ENCODE peak calls at places on chromosomes 12 and 14, in four cellular contexts. E, P, H and N are unnamed samples.

GRCh38 chr12:59708059-59708458 is 112.2 kb downstream of the SLC16A7 start:
- DNase-seq in E (no peak), P (no peak), H (no peak), N (no peak)

GRCh38 chr12:85588221-85588620 is 248.0 kb downstream of the RASSF9 start:
- DNase-seq in E (no peak), P (no peak), H (no peak), N (no peak)

GRCh38 chr14:22266141-22266442 is 322.9 kb downstream of the DAD1 start:
- DNase-seq in E (no peak), P (no peak), H (no peak), N (no peak)

GRCh38 chr14:50342211-50343080 is 30.3 kb downstream of the DMAC2L start:
- DNase-seq in E (no peak), P (peak; percentile 48), H (peak; percentile 64), N (no peak)

GRCh38 chr12:45713108-45713507 is 16.4 kb upstream of the ARID2 start:
- DNase-seq in E (no peak), P (no peak), H (no peak), N (no peak)

GRCh38 chr14:96170961-96171592 is 33.6 kb upstream of the BDKRB2 start:
- DNase-seq in E (no peak), P (no peak), H (no peak), N (no peak)

GRCh38 chr12:9334026-9334692 is 126.0 kb upstream of the PZP start:
- DNase-seq in E (no peak), P (no peak), H (no peak), N (no peak)

GRCh38 chr14:79705126-79705894 is 506.0 kb downstream of the DIO2 start:
- DNase-seq in E (no peak), P (no peak), H (no peak), N (no peak)

GRCh38 chr12:2288471-2288870 is 235.7 kb downstream of the CACNA1C start:
- DNase-seq in E (no peak), P (no peak), H (no peak), N (peak; percentile 45)

GRCh38 chr12:45773734-45774133 is 44.2 kb downstream of the ARID2 start:
- DNase-seq in E (no peak), P (no peak), H (no peak), N (no peak)

GRCh38 chr12:14769462-14769836 is 33.8 kb downstream of the WBP11 start:
- DNase-seq in E (no peak), P (peak; percentile 43), H (peak; percentile 37), N (no peak)

GRCh38 chr12:14771651-14772137 is 31.6 kb downstream of the WBP11 start:
- DNase-seq in E (no peak), P (no peak), H (no peak), N (no peak)

GRCh38 chr12:14768823-14769405 is 34.4 kb downstream of the WBP11 start:
- DNase-seq in E (no peak), P (peak; percentile 44), H (no peak), N (no peak)

GRCh38 chr12:14770495-14771313 is 32.6 kb downstream of the WBP11 start:
- DNase-seq in E (peak; percentile 64), P (peak; percentile 97), H (peak; percentile 93), N (peak; percentile 96)

GRCh38 chr12:14769837-14770494 is 33.3 kb downstream of the WBP11 start:
- DNase-seq in E (peak; percentile 67), P (peak; percentile 87), H (peak; percentile 85), N (peak; percentile 90)
- TF ChIP-seq POLR2A in E (no peak), P (peak; percentile 86), H (peak; percentile 28), N (no peak)

DNA sequence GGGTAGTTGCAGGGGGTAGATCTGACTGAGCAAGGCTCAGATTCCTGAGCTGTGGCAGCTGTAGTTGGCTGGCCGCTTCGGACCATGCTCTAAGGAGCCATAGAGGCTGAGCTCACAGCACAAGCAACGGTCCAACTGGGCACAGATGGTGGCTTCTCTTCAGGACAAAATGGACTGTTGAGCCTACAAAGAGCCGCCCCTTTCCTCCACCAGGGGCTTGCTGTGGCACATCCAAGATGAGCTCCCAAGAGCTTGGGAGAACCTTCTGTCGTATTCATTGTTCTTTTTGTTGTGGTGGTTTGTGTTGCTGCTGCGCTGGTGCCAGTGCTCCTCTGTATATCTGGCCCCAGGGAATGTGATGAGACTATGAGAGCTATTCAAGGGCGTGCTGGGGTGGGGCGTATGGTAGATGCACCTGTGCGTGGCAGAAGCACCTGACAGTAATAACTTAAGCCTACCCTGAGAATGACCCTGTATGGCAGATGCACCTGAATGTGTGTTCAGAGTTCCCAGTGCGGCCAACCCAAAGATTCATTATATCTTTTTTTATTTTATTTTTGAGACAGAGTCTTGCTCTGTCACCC is 17.8 kb upstream of the LGALS3 start:
- DNase-seq in E (no peak), P (no peak), H (no peak), N (no peak)
- TF ChIP-seq CTCF in E (no peak), P (no peak), H (no peak), N (no peak)

DNA sequence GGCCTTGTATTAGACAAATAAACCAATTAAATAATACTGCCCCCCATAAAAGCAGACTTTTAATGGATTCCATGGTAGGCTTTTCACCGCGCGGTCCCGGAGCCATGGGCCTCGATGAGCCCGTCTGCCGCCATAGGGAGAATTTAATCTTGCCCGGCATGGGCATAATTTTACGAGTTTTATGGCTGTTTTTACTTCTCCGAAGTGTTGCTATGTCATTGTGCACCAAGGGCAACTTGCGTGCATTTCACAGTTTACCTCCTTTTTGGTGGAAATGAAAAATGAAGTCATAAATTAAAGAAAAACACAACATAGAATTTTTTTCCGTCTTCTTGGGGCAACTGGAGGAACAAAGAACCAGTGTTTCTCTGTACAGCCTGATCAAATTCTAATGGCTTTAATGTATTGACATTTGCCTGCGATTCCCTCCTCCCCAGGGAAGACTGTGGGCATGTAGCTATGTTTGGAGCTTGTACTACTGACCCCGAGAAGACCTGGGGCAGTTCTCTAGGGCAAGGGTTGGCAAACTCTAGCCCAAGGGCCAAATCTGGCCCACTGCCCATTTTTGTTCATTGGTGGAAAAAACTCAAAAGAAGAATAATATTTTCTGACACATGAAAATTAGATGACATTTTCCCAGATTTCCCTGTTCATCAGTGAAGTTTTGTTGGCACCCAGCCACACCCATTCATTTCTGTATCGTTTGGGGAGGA is 142.7 kb downstream of the CHST11 start:
- DNase-seq in E (no peak), P (no peak), H (no peak), N (no peak)
- H3K36me3 ChIP-seq in E (no peaks in the 10 kb centered on the region), P (no peaks in the 10 kb centered on the region), H (no peaks in the 10 kb centered on the region), N (no peaks in the 10 kb centered on the region)

DNA sequence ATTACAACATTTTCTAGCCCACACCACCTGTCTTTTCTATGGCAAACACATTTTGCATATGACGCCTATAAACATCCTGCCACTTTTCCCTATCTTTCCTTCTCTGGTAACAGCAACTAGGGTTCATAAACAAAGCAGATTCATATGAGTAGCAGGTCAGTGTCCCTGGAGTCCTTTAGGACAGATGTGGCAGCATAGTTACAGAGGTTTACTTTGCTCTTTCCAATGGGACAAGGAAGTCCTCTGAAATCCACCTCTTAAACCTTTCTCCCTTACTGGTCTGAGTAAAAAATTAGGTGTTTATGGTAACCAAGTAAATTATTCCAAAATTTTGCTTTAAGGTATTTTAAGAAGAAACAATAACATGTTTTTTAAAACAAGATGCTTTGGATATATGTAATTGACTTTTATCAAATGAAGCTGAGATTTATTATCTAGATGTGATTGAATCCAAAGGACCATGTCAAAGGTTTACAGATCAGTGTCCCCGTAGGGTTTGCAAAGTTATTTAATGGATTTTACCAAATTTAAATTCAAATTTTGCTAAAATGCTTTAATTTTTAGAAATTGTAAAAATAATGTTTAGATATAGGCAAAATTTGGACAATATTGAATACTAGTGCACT is 79.2 kb upstream of the PAWR start:
- DNase-seq in E (no peak), P (no peak), H (no peak), N (no peak)
- TF ChIP-seq POLR2A in E (no peak), P (no peak), H (no peak), N (no peak)

GRCh38 chr14:69299286-69300035 is 39.5 kb downstream of the GALNT16 start:
- DNase-seq in E (no peak), P (no peak), H (peak; percentile 21), N (no peak)
- TF ChIP-seq CTCF in E (no peak), P (no peak), H (peak; percentile 13), N (no peak)

DNA sequence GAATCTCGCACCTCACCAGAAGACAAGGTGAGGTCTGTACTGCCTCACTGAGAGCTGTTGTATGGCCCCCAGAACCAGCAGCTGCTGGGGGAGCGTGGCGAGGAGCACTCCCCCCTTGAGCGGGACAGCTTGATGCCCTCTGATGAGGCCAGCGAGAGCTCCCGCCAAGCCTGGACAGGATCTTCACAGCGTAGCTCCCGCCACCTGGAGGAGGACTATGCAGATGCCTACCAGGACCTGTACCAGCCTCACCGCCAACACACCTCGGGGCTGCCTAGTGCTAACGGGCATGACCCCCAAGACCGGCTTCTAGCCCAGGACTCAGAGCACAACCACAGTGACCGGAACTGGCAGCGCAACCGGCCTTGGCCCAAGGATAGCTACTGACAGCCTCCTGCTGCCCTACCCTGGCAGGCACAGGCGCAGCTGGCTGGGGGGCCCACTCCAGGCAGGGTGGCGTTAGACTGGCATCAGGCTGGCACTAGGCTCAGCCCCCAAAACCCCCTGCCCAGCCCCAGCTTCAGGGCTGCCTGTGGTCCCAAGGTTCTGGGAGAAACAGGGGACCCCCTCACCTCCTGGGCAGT is 9.3 kb downstream of the CACNB3 start:
- DNase-seq in E (no peak), P (no peak), H (no peak), N (no peak)
- H3K36me3 ChIP-seq in E (peaks cover 98% of the 10 kb centered on the region), P (no peaks in the 10 kb centered on the region), H (peaks cover 22% of the 10 kb centered on the region), N (peaks cover 75% of the 10 kb centered on the region)